ENCODE peak calls at places on chromosomes 2 and 18, in four cellular contexts. One of them, this sample, is unnamed.

GRCh38 chr2:212109792-212110680 is 428.6 kb downstream of the ERBB4 start:
- DNase-seq in prostate gland: no peak
- DNase-seq in sigmoid colon: no peak
- DNase-seq in transverse colon: no peak
- DNase-seq in this sample: no peak

GRCh38 chr18:43465483-43465882 is 188.2 kb upstream of the SYT4 start:
- DNase-seq in prostate gland: no peak
- DNase-seq in sigmoid colon: no peak
- DNase-seq in transverse colon: no peak
- DNase-seq in this sample: no peak

GRCh38 chr2:64133828-64134227 is 10.4 kb downstream of the PELI1 start:
- DNase-seq in prostate gland: no peak
- DNase-seq in sigmoid colon: no peak
- DNase-seq in transverse colon: no peak
- DNase-seq in this sample: no peak

GRCh38 chr18:10290244-10291240 is 163.9 kb upstream of the APCDD1 start:
- DNase-seq in prostate gland: no peak
- DNase-seq in sigmoid colon: no peak
- DNase-seq in transverse colon: no peak
- DNase-seq in this sample: no peak

GRCh38 chr18:13191779-13192178 is 26.8 kb upstream of the LDLRAD4 start:
- DNase-seq in prostate gland: no peak
- DNase-seq in sigmoid colon: no peak
- DNase-seq in transverse colon: no peak
- DNase-seq in this sample: no peak

GRCh38 chr18:58005036-58005435 is 39.0 kb upstream of the NEDD4L start:
- DNase-seq in prostate gland: no peak
- DNase-seq in sigmoid colon: no peak
- DNase-seq in transverse colon: no peak
- DNase-seq in this sample: no peak

GRCh38 chr2:237441605-237442004 is 27.6 kb upstream of the COL6A3 start:
- DNase-seq in prostate gland: no peak
- DNase-seq in sigmoid colon: peak
- DNase-seq in transverse colon: no peak
- DNase-seq in this sample: no peak

GRCh38 chr2:217661378-217661777 is 341.4 kb downstream of the TNS1 start:
- DNase-seq in prostate gland: no peak
- DNase-seq in sigmoid colon: no peak
- DNase-seq in transverse colon: no peak
- DNase-seq in this sample: no peak

GRCh38 chr2:239773377-239774141 is 251.6 kb downstream of the NDUFA10 start:
- DNase-seq in prostate gland: no peak
- DNase-seq in sigmoid colon: peak
- DNase-seq in transverse colon: no peak
- DNase-seq in this sample: peak

GRCh38 chr2:51263921-51264320 is 232.0 kb upstream of the NRXN1 start:
- DNase-seq in prostate gland: no peak
- DNase-seq in sigmoid colon: no peak
- DNase-seq in transverse colon: no peak
- DNase-seq in this sample: no peak

GRCh38 chr2:30334738-30335426 is 103.5 kb downstream of the LBH start:
- DNase-seq in prostate gland: no peak
- DNase-seq in sigmoid colon: no peak
- DNase-seq in transverse colon: no peak
- DNase-seq in this sample: no peak

GRCh38 chr18:11040823-11041712 is 108.3 kb downstream of the PIEZO2 start:
- DNase-seq in prostate gland: peak
- DNase-seq in sigmoid colon: no peak
- DNase-seq in transverse colon: peak
- DNase-seq in this sample: no peak

GRCh38 chr2:146108993-146109392 is 1589.1 kb upstream of the ZEB2 start:
- DNase-seq in prostate gland: no peak
- DNase-seq in sigmoid colon: no peak
- DNase-seq in transverse colon: no peak
- DNase-seq in this sample: no peak

GRCh38 chr2:191318729-191319078 is 73.5 kb downstream of the MYO1B start:
- DNase-seq in prostate gland: no peak
- DNase-seq in sigmoid colon: no peak
- DNase-seq in transverse colon: peak
- DNase-seq in this sample: no peak

GRCh38 chr2:109382946-109383345 is 230.8 kb downstream of the SEPTIN10 start:
- DNase-seq in prostate gland: peak
- DNase-seq in sigmoid colon: peak
- DNase-seq in transverse colon: peak
- DNase-seq in this sample: peak

GRCh38 chr2:215579809-215580208 is 143.9 kb upstream of the FN1 start:
- DNase-seq in prostate gland: no peak
- DNase-seq in sigmoid colon: no peak
- DNase-seq in transverse colon: no peak
- DNase-seq in this sample: no peak

GRCh38 chr2:177147093-177147694 is 65.4 kb upstream of the HNRNPA3 start:
- DNase-seq in prostate gland: no peak
- DNase-seq in sigmoid colon: no peak
- DNase-seq in transverse colon: no peak
- DNase-seq in this sample: no peak

GRCh38 chr2:36411962-36412444 is 56.4 kb downstream of the CRIM1 start:
- DNase-seq in prostate gland: no peak
- DNase-seq in sigmoid colon: no peak
- DNase-seq in transverse colon: no peak
- DNase-seq in this sample: no peak

DNA sequence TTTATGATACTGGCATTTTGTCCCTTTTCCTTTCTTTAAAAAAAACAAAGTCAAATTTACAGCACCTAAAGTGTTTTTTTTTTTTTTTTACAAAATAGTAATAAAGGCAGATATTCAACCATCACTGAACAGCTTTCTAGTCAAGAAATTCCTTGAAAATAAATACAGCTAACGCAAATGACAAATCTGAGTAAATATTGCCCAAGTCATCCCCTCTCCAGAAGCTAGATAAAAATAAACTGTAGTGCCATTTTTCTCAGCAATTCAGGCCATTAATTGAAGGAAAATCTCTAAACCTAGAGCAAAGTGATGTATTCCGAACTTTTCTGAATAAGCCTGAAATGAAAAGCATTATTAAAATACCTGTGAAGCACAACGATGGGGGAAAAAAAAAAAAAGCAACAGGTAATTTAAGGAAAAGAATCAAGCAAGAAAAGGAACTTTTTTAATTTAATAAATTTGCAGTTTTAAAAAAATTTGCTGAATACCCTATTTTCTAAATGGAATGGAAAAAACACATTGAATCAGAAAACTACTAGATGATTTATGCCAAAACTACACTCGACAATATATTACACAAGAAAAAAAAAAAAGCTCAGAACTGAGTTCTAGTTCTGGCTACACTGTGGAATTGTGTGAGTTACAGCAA is 6.9 kb downstream of the SP3 start:
- DNase-seq in prostate gland: no peak
- DNase-seq in sigmoid colon: no peak
- DNase-seq in transverse colon: no peak
- DNase-seq in this sample: no peak
- TF ChIP-seq POLR2AphosphoS5 in prostate gland: no peak
- TF ChIP-seq POLR2AphosphoS5 in sigmoid colon: no peak
- TF ChIP-seq POLR2AphosphoS5 in transverse colon: no peak
- TF ChIP-seq POLR2AphosphoS5 in this sample: no peak

GRCh38 chr2:113126845-113127645 is at the start of gene IL1RN:
- DNase-seq in prostate gland: no peak
- DNase-seq in sigmoid colon: no peak
- DNase-seq in transverse colon: no peak
- DNase-seq in this sample: no peak
- TF ChIP-seq POLR2AphosphoS5 in prostate gland: no peak
- TF ChIP-seq POLR2AphosphoS5 in sigmoid colon: no peak
- TF ChIP-seq POLR2AphosphoS5 in transverse colon: no peak
- TF ChIP-seq POLR2AphosphoS5 in this sample: peak

GRCh38 chr18:32386466-32386865 is 84.2 kb downstream of the GAREM1 start:
- DNase-seq in prostate gland: no peak
- DNase-seq in sigmoid colon: no peak
- DNase-seq in transverse colon: no peak
- DNase-seq in this sample: no peak
- TF ChIP-seq POLR2AphosphoS5 in prostate gland: no peak
- TF ChIP-seq POLR2AphosphoS5 in sigmoid colon: no peak
- TF ChIP-seq POLR2AphosphoS5 in transverse colon: no peak
- TF ChIP-seq POLR2AphosphoS5 in this sample: no peak

GRCh38 chr2:85177031-85177824 is 44.0 kb downstream of the TCF7L1 start:
- DNase-seq in prostate gland: no peak
- DNase-seq in sigmoid colon: no peak
- DNase-seq in transverse colon: no peak
- DNase-seq in this sample: no peak

GRCh38 chr2:85178154-85178553 is 45.0 kb downstream of the TCF7L1 start:
- DNase-seq in prostate gland: no peak
- DNase-seq in sigmoid colon: no peak
- DNase-seq in transverse colon: no peak
- DNase-seq in this sample: no peak

GRCh38 chr2:85174943-85175342 is 41.8 kb downstream of the TCF7L1 start:
- DNase-seq in prostate gland: no peak
- DNase-seq in sigmoid colon: no peak
- DNase-seq in transverse colon: no peak
- DNase-seq in this sample: no peak

GRCh38 chr2:85173909-85174308 is 40.7 kb downstream of the TCF7L1 start:
- DNase-seq in prostate gland: no peak
- DNase-seq in sigmoid colon: no peak
- DNase-seq in transverse colon: no peak
- DNase-seq in this sample: no peak

DNA sequence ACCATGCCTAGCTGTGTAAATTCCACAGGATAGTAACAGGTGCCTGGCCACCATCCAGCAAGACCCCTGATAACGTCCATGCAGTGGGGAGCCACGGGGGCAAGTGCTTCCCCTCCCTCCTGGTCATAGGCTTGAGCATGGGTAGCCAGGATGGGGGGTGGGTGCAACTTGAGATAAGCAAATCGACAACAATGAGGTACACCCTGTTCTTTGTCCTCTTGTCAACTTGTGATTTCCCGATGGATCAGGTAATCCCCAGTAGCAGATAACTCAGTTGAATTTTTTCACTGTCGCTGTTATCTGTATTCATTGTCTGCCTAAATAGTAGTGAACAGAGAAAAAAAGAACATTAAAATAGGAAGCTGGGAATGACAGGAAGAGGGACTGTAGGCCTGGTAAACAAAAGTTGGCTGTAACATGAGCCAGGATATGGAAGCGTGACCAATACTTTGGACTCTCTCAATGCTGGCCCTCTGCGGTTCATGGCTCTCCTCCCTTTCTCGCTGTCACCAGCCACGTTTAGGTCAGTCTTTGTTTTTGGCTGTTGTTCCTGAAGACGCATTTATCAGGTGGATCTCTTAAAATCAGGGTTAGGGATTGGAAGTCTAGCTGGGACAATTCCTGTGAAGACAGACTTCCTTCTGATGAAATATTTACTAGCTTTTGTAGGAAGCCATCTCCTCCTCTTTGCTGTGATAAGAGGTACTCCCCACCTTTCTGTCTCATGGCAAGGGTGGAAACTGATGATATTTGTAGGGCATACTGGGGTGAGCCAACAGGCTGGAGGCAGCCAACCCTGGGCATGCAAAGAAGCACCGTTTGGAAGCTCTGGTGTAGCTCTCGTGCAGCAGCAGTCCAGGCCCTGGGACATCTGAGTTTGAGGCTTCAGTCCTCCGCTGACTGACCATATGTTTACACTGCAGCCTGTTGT is 42.4 kb downstream of the TCF7L1 start:
- DNase-seq in prostate gland: peak
- DNase-seq in sigmoid colon: no peak
- DNase-seq in transverse colon: no peak
- DNase-seq in this sample: no peak
- TF ChIP-seq POLR2AphosphoS5 in prostate gland: peak
- TF ChIP-seq POLR2AphosphoS5 in sigmoid colon: no peak
- TF ChIP-seq POLR2AphosphoS5 in transverse colon: no peak
- TF ChIP-seq POLR2AphosphoS5 in this sample: no peak

GRCh38 chr2:96987264-96987909 is 1.0 kb upstream of the FAM178B start:
- DNase-seq in prostate gland: no peak
- DNase-seq in sigmoid colon: no peak
- DNase-seq in transverse colon: no peak
- DNase-seq in this sample: peak

GRCh38 chr2:96985181-96985580 is 1.2 kb downstream of the FAM178B start:
- DNase-seq in prostate gland: no peak
- DNase-seq in sigmoid colon: no peak
- DNase-seq in transverse colon: no peak
- DNase-seq in this sample: peak

GRCh38 chr2:96984300-96984699 is 2.1 kb downstream of the FAM178B start:
- DNase-seq in prostate gland: no peak
- DNase-seq in sigmoid colon: no peak
- DNase-seq in transverse colon: no peak
- DNase-seq in this sample: peak

DNA sequence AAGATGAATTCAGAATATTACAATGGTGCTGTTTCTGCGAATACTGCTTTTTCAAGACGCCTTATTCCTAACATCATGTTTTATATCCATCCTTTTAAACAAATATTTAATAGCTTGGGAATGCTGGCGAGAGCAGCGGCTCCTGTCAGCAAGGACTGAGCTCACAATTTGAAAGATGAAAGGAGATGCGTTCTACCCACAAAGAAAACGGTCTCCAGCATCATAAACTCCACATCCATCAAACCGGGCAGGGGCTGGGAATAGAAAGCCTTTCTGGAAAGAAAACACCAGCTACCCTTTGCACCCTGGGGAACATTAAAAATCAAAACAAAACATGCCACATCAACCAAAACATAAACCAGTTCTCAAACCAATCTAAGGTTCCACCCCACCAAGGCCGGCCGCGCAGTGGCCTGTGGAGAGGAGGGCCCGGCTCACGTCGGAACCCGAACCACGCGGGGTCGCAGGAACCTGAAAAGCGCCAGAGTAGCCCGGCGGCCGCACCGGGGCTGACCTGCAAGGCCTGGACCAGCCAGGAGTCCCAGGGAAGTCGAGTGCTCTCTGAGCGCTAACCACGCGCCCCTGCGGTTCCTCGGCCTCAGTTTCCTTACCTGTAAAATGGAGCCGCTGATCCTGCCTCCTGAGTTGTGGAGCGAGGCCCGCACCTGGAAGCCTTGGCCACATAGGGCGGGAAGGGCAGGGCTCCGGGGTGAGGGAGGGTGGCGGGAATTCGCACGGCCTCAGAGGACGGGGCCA is 572 bp downstream of the FAM178B start:
- DNase-seq in prostate gland: no peak
- DNase-seq in sigmoid colon: no peak
- DNase-seq in transverse colon: no peak
- DNase-seq in this sample: peak
- TF ChIP-seq POLR2AphosphoS5 in prostate gland: no peak
- TF ChIP-seq POLR2AphosphoS5 in sigmoid colon: no peak
- TF ChIP-seq POLR2AphosphoS5 in transverse colon: peak
- TF ChIP-seq POLR2AphosphoS5 in this sample: no peak

GRCh38 chr2:29160184-29160583 is 45.0 kb downstream of the CLIP4 start:
- DNase-seq in prostate gland: no peak
- DNase-seq in sigmoid colon: no peak
- DNase-seq in transverse colon: no peak
- DNase-seq in this sample: no peak
- TF ChIP-seq POLR2AphosphoS5 in prostate gland: no peak
- TF ChIP-seq POLR2AphosphoS5 in sigmoid colon: no peak
- TF ChIP-seq POLR2AphosphoS5 in transverse colon: no peak
- TF ChIP-seq POLR2AphosphoS5 in this sample: no peak

This sample was measured in spleen.